ENCODE peak calls at places on chromosomes 3 and 15, in nine cellular contexts. P is esophagus squamous epithelium; M is stimulated activated naive CD4-positive, alpha-beta T cell treated with Interleukin-2 at 50 U/mL for 16 hours; K is substantia nigra; J is activated T-helper 9 cell treated with anti-CD3 and anti-CD28 coated beads, Interleukin-2, amount 50 U/mL, for 16 hours; B is activated T-cell treated with anti-CD3 and anti-CD28 coated beads, Interleukin-2, amount 50 U/mL, for 72 hours; S is activated CD8-positive, alpha-beta memory T cell treated with anti-CD3 and anti-CD28 coated beads for 48 hours; Y is putamen; R is iPS-NIHi11. H is an unnamed sample.

GRCh38 chr3:114542359-114542758 is 248.5 kb downstream of the TIGIT start:
- DNase-seq in M (no peak), P (no peak), K (no peak), R (peak; percentile 39), S (no peak), B (no peak), J (no peak), Y (no peak), H (no peak)

GRCh38 chr3:99751649-99752048 is 66.0 kb upstream of the CMSS1 start:
- DNase-seq in P (no peak), J (no peak), R (no peak), B (no peak), K (no peak), Y (no peak), M (no peak), S (no peak), H (peak; percentile 89)

GRCh38 chr3:46943237-46944187 is 33.0 kb downstream of the CCDC12 start:
- DNase-seq in K (no peak), M (no peak), Y (no peak), P (no peak), S (no peak), B (no peak), J (no peak), R (no peak), H (no peak)

GRCh38 chr15:66570842-66571241 is 5.0 kb upstream of the LCTL start:
- DNase-seq in Y (no peak), M (no peak), R (no peak), K (no peak), S (no peak), B (no peak), P (no peak), J (no peak), H (no peak)

GRCh38 chr15:91912336-91912735 is 58.8 kb downstream of the SLCO3A1 start:
- DNase-seq in P (no peak), B (no peak), J (no peak), K (no peak), Y (no peak), R (no peak), M (no peak), S (no peak), H (no peak)

GRCh38 chr15:73818308-73818985 is 54.9 kb upstream of the TBC1D21 start:
- DNase-seq in M (no peak), Y (no peak), S (no peak), R (no peak), J (no peak), P (no peak), B (no peak), K (no peak), H (no peak)

GRCh38 chr3:126895178-126896066 is 87.5 kb upstream of the PLXNA1 start:
- DNase-seq in S (no peak), B (no peak), J (no peak), K (peak; percentile 24), P (no peak), M (no peak), Y (peak; percentile 20), R (no peak), H (peak; percentile 11)

GRCh38 chr3:171790898-171791694 is 19.2 kb downstream of the PLD1 start:
- DNase-seq in Y (no peak), S (no peak), R (no peak), J (no peak), K (no peak), P (no peak), M (no peak), B (no peak), H (peak; percentile 63)

GRCh38 chr3:176939022-176939817 is 258.1 kb downstream of the TBL1XR1 start:
- DNase-seq in S (no peak), P (no peak), Y (peak; percentile 80), B (peak; percentile 37), K (no peak), M (no peak), J (no peak), R (peak; percentile 78), H (peak; percentile 86)

GRCh38 chr15:95129589-95129988 is 898.2 kb downstream of the MCTP2 start:
- DNase-seq in P (no peak), B (no peak), K (no peak), S (no peak), Y (no peak), M (no peak), J (no peak), R (no peak), H (peak; percentile 67)

GRCh38 chr15:65916664-65917406 is 47.5 kb downstream of the RAB11A start:
- DNase-seq in S (peak; percentile 10), P (no peak), J (peak; percentile 17), M (no peak), B (peak; percentile 65), K (peak; percentile 55), R (peak; percentile 91), Y (peak; percentile 53), H (peak; percentile 74)

GRCh38 chr3:6605245-6605644 is 255.7 kb upstream of the GRM7 start:
- DNase-seq in B (no peak), P (no peak), K (no peak), Y (no peak), J (no peak), R (no peak), M (no peak), S (no peak), H (peak; percentile 3)

GRCh38 chr3:48428863-48429415 is 947 bp downstream of the PLXNB1 start:
- DNase-seq in S (no peak), M (no peak), P (no peak), K (peak; percentile 63), R (peak; percentile 79), B (no peak), Y (peak; percentile 25), J (no peak), H (peak; percentile 18)

GRCh38 chr3:160921020-160921635 is 165.1 kb downstream of the PPM1L start:
- DNase-seq in S (no peak), M (no peak), P (no peak), K (no peak), J (no peak), Y (no peak), R (peak; percentile 69), B (no peak), H (peak; percentile 39)

GRCh38 chr3:75985432-75985831 is 200.1 kb upstream of the ZNF717 start:
- DNase-seq in K (no peak), P (no peak), J (no peak), B (no peak), Y (no peak), M (no peak), R (no peak), S (no peak), H (no peak)

GRCh38 chr3:127612966-127613365 is 14.8 kb downstream of the MCM2 start:
- DNase-seq in Y (no peak), S (no peak), P (no peak), R (no peak), M (no peak), B (no peak), K (no peak), J (no peak), H (no peak)

GRCh38 chr3:141738636-141739363 is 702 bp downstream of the RNF7 start:
- DNase-seq in Y (no peak), P (no peak), J (no peak), K (no peak), M (no peak), S (peak; percentile 8), R (no peak), B (peak; percentile 19), H (peak; percentile 64)

GRCh38 chr3:10185804-10186762 is 21.4 kb downstream of the IRAK2 start:
- DNase-seq in K (no peak), B (no peak), R (no peak), M (no peak), J (no peak), S (no peak), Y (no peak), P (no peak), H (peak; percentile 16)

GRCh38 chr15:88648357-88649214 is 9.8 kb downstream of the ISG20 start:
- DNase-seq in J (no peak), P (no peak), M (no peak), K (peak; percentile 54), R (no peak), Y (no peak), S (no peak), B (no peak), H (peak; percentile 46)

GRCh38 chr3:31836397-31837075 is 144.5 kb downstream of the OSBPL10 start:
- DNase-seq in R (no peak), S (no peak), K (no peak), P (no peak), M (no peak), J (no peak), B (no peak), Y (no peak), H (no peak)

GRCh38 chr15:85581495-85581894 is 201.1 kb downstream of the AKAP13 start:
- DNase-seq in J (no peak), R (no peak), M (no peak), B (peak; percentile 62), P (no peak), K (no peak), S (no peak), Y (no peak), H (no peak)